ENCODE peak calls at places on chromosomes 12 and 14, in nine cellular contexts. Z is IMR-90; V is heart left ventricle; R is tibial artery; D is ovary; X is CD4-positive, CD25-positive, alpha-beta regulatory T cell; H is CD8-positive, alpha-beta memory T cell; F is lung; Y is AG04450. W is an unnamed sample. For H3K9me3, the result is how much of the 10 kb centered on the place peaks cover.

GRCh38 chr12:91913124-91913523 is 232.5 kb downstream of the BTG1 start:
- DNase-seq in Z (no peak), V (no peak), R (no peak), D (no peak), X (no peak), H (no peak), F (no peak), Y (no peak), W (no peak)

GRCh38 chr14:69699743-69700309 is 67.1 kb upstream of the SRSF5 start:
- DNase-seq in Z (no peak), V (no peak), R (no peak), D (no peak), X (no peak), H (no peak), F (no peak), Y (no peak), W (no peak)

GRCh38 chr14:69318241-69318640 is 58.3 kb downstream of the GALNT16 start:
- DNase-seq in Z (peak), V (no peak), R (no peak), D (no peak), X (no peak), H (no peak), F (no peak), Y (no peak), W (no peak)

GRCh38 chr14:87160964-87161363 is 832.0 kb downstream of the GALC start:
- DNase-seq in Z (no peak), V (no peak), R (no peak), D (no peak), X (no peak), H (no peak), F (no peak), Y (no peak), W (no peak)

GRCh38 chr14:92603309-92604257 is 90.0 kb downstream of the RIN3 start:
- DNase-seq in Z (peak), V (peak), R (peak), D (no peak), X (peak), H (peak), F (peak), Y (peak), W (peak)

GRCh38 chr12:107519906-107520859 is 165.4 kb upstream of the PWP1 start:
- DNase-seq in Z (no peak), V (no peak), R (no peak), D (no peak), X (no peak), H (no peak), F (no peak), Y (no peak), W (no peak)

GRCh38 chr12:94676011-94676709 is 25.8 kb upstream of the TMCC3 start:
- DNase-seq in Z (no peak), V (peak), R (peak), D (no peak), X (no peak), H (peak), F (peak), Y (no peak), W (no peak)

GRCh38 chr12:58608711-58609110 is 311.6 kb downstream of the LRIG3 start:
- DNase-seq in Z (peak), V (no peak), R (no peak), D (no peak), X (no peak), H (no peak), F (no peak), Y (no peak), W (no peak)

GRCh38 chr14:24436355-24437019 is 6.1 kb downstream of the SDR39U1 start:
- DNase-seq in Z (peak), V (peak), R (no peak), D (peak), X (peak), H (no peak), F (no peak), Y (peak), W (no peak)

GRCh38 chr12:124165695-124166094 is 129.2 kb upstream of the RFLNA start:
- DNase-seq in Z (no peak), V (no peak), R (no peak), D (no peak), X (no peak), H (no peak), F (no peak), Y (no peak), W (no peak)
- H3K9me3 ChIP-seq in Z (under half), V (under half), R (under half), D (under half), X (under half), H (under half), F (under half), Y (under half), W (under half)

DNA sequence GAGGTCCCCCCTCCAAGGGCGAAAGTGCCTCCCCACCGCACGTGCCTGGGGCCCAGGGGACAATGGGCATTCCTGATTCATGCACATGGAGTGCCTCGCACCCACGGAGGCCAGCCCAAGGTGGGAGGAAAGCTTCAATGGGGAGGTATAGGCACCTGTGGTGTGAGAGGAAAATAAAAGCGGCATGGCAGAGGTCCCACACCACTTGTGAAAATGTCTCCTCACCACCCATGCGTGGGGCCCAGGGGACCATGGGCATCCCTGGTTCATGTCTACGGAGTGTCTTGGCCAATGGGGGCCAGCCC is 384.7 kb downstream of the ALG10 start:
- DNase-seq in Z (no peak), V (peak), R (no peak), D (no peak), X (no peak), H (peak), F (peak), Y (no peak), W (no peak)
- H3K9me3 ChIP-seq in Z (under half), V (half or more), R (half or more), D (under half), X (under half), H (under half), F (half or more), Y (half or more), W (under half)

DNA sequence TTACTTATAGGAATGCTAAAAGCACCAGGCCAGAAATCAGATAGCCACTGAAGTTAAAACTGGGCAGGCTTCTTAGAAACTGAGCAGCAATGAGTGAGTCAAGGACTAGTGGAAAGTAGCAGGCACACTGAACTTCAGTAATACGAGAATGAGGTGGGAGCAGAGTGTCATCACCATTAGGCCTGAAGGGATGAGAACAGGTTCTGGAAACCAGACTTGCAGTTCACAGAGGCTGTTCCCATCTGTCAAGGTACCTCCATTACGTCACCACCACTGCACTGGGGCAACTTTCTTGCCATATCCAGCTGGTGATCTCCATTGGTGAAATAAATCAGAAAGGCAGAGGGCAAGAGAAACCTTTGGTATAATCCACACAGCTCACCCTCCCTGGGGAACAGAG is 15.6 kb downstream of the ZNF10 start:
- DNase-seq in Z (no peak), V (no peak), R (no peak), D (no peak), X (no peak), H (no peak), F (no peak), Y (no peak), W (no peak)
- H3K9me3 ChIP-seq in Z (under half), V (half or more), R (half or more), D (under half), X (half or more), H (under half), F (under half), Y (under half), W (under half)

GRCh38 chr12:34384693-34385092 is 362.4 kb downstream of the ALG10 start:
- DNase-seq in Z (no peak), V (no peak), R (no peak), D (no peak), X (no peak), H (no peak), F (no peak), Y (no peak), W (no peak)

GRCh38 chr12:34377243-34378035 is 355.1 kb downstream of the ALG10 start:
- DNase-seq in Z (no peak), V (no peak), R (no peak), D (no peak), X (no peak), H (no peak), F (no peak), Y (no peak), W (no peak)

GRCh38 chr12:34373926-34374325 is 351.6 kb downstream of the ALG10 start:
- DNase-seq in Z (no peak), V (no peak), R (no peak), D (no peak), X (no peak), H (no peak), F (no peak), Y (no peak), W (no peak)

GRCh38 chr12:34376133-34376799 is 354.0 kb downstream of the ALG10 start:
- DNase-seq in Z (no peak), V (no peak), R (no peak), D (no peak), X (no peak), H (no peak), F (no peak), Y (no peak), W (no peak)

GRCh38 chr12:34379142-34379541 is 356.8 kb downstream of the ALG10 start:
- DNase-seq in Z (no peak), V (no peak), R (no peak), D (no peak), X (no peak), H (no peak), F (no peak), Y (no peak), W (no peak)
- H3K9me3 ChIP-seq in Z (under half), V (under half), R (half or more), D (under half), X (under half), H (under half), F (half or more), Y (half or more), W (under half)

DNA sequence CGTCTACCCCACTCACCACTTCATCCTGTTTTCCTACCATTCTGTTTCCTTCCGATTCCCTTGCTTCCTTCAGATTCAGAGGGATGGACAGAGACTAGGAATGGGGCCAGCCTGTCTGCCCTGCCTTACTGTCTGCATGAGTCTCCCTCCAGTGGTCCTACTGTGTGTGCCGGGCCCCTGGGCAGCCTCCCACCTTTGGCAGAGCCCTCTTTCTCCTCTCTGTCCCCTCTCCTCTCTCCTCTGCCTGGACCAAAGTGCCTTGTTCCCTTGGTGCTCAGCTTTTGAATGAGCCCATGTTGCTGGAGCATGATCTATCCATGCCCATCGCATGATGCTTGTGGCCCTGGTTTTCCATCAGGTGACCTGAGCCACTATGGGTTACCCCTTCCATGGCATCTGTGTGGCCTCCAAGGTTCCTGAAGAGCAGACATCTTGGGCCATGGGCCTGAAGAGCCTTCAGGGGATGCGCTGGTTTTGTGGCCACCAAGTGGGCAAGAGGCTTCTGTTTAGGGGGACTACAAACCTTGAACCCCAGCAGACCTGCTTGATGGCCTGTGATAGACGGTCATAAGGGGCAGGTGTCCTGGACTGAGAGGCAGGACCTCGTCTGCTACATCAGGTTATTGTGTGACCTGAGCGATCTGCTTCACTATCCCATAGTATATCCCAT is 54.2 kb upstream of the BCL11B start:
- DNase-seq in Z (no peak), V (no peak), R (no peak), D (no peak), X (no peak), H (no peak), F (peak), Y (no peak), W (no peak)
- H3K9me3 ChIP-seq in Z (under half), V (under half), R (under half), D (under half), X (under half), H (under half), F (under half), Y (under half), W (under half)

DNA sequence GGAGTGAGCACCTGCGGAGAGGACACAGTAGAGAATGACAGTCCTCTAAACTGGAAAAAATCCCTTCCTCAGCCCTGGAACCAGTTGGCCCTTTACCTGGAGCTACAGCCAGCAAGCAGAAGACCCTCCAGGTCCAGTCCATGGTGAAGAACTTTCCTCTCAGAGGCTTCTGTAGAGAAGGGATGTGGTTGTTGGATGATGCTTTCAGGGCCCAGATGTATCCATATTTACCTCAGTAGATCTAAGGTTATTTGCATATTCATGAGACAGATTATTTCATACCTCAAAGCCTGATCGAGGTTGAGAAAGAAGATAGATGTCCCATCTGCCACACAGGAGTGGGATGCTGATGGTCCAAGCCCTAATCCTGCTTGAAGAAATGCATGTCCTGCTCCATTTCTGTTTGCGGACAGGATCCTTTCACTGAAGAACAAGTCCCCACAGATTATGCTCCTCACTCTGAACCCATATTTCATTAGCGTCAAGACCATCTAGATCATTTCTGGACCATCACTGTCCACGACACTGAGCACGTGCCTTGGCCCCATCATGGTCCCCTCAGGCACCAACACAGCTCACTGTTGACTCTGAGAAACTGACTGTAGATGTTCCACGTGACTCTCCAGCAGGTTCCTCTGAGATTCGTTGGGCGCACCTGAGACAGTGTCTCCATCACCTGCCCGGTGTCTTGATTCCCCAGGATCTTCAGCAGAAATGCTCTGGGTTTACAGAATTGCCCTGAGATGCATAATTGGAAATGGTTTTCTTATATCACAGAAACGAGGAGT is 985.2 kb downstream of the TMEM121 start:
- DNase-seq in Z (no peak), V (no peak), R (no peak), D (no peak), X (no peak), H (no peak), F (no peak), Y (no peak), W (no peak)
- H3K9me3 ChIP-seq in Z (under half), V (under half), R (under half), D (under half), X (under half), H (under half), F (under half), Y (under half), W (under half)

DNA sequence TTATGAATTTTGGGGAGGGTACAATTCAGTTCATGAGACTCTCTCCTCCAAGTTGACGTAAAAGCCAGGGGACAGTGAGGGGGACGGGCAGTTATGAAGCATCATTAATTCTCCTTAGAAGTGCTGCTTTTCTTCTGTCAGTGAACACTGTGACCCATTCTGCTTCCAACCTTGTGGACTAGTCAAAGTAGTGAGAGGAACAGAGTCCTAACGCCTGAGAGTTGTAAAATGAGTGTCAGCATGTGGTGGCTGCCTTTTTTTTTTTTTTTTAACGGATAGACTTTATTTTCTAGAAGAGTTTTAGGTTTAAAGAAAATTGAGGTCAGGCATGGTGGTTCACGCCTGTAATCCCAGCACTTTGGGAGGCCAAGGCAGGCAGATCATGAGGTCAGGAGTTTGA is 15.5 kb downstream of the RESF1 start:
- DNase-seq in Z (no peak), V (no peak), R (no peak), D (no peak), X (no peak), H (no peak), F (no peak), Y (no peak), W (no peak)
- H3K9me3 ChIP-seq in Z (under half), V (half or more), R (under half), D (under half), X (half or more), H (under half), F (under half), Y (under half), W (under half)

GRCh38 chr14:106347291-106347778 is 821.0 kb downstream of the TMEM121 start:
- DNase-seq in Z (no peak), V (no peak), R (no peak), D (no peak), X (no peak), H (no peak), F (no peak), Y (no peak), W (no peak)
- H3K9me3 ChIP-seq in Z (under half), V (under half), R (under half), D (under half), X (under half), H (under half), F (under half), Y (under half), W (under half)

W was measured in T-helper 17 cell.